ENCODE peak calls at places on chromosomes 11 and 22, in six cellular contexts. V, E, I, C, S and X are unnamed samples.

GRCh38 chr11:121415861-121416260 is 36.3 kb upstream of the SORL1 start:
- DNase-seq in C (no peak), I (no peak), V (peak; percentile 48), E (no peak), S (no peak), X (no peak)

GRCh38 chr11:130873766-130874165 is 42.5 kb downstream of the SNX19 start:
- DNase-seq in I (no peak), E (no peak), C (peak; percentile 82), V (peak; percentile 83), S (no peak), X (peak; percentile 32)

GRCh38 chr11:125378596-125378995 is 117.5 kb downstream of the FEZ1 start:
- DNase-seq in V (no peak), S (no peak), C (no peak), E (peak; percentile 94), I (no peak), X (no peak)

GRCh38 chr11:1559103-1559951 is 12.7 kb downstream of the DUSP8 start:
- DNase-seq in S (peak; percentile 98), V (no peak), E (peak; percentile 83), C (peak; percentile 96), I (peak; percentile 97), X (peak; percentile 90)

GRCh38 chr11:19243143-19243542 is 2.4 kb upstream of the E2F8 start:
- DNase-seq in E (no peak), I (no peak), V (no peak), C (no peak), S (no peak), X (no peak)

GRCh38 chr22:39913886-39914285 is 13.0 kb downstream of the GRAP2 start:
- DNase-seq in E (no peak), S (no peak), I (no peak), V (no peak), C (no peak), X (no peak)

GRCh38 chr22:39216143-39216490 is 28.7 kb downstream of the PDGFB start:
- DNase-seq in E (no peak), C (no peak), V (no peak), I (no peak), S (no peak), X (no peak)

GRCh38 chr11:134634897-134635831 is 223.1 kb upstream of the B3GAT1 start:
- DNase-seq in C (no peak), V (no peak), I (no peak), S (no peak), E (peak; percentile 53), X (no peak)

GRCh38 chr11:63567044-63567840 is 4.1 kb upstream of the PLAAT2 start:
- DNase-seq in I (no peak), E (peak; percentile 91), V (peak; percentile 91), C (peak; percentile 82), S (no peak), X (peak; percentile 49)

GRCh38 chr11:108933630-108934029 is 268.8 kb downstream of the DDX10 start:
- DNase-seq in S (no peak), I (no peak), E (no peak), C (peak; percentile 61), V (peak; percentile 64), X (peak; percentile 50)

GRCh38 chr22:40263191-40263590 is 83.1 kb upstream of the ADSL start:
- DNase-seq in C (no peak), I (no peak), E (peak; percentile 18), V (no peak), S (no peak), X (no peak)

GRCh38 chr11:844693-845644 is 2.3 kb downstream of the TSPAN4 start:
- DNase-seq in I (no peak), E (peak; percentile 95), V (peak; percentile 94), C (peak; percentile 91), S (peak; percentile 90), X (peak; percentile 95)

GRCh38 chr22:38706101-38706884 is 549 bp downstream of the GTPBP1 start:
- DNase-seq in C (peak; percentile 37), E (peak; percentile 71), I (peak; percentile 58), V (peak; percentile 29), S (peak; percentile 77), X (peak; percentile 34)

GRCh38 chr11:106353031-106353430 is 275.6 kb downstream of the AASDHPPT start:
- DNase-seq in S (no peak), C (no peak), E (no peak), V (no peak), I (no peak), X (no peak)

GRCh38 chr11:57343825-57344224 is 5.7 kb downstream of the P2RX3 start:
- DNase-seq in S (no peak), E (no peak), C (no peak), V (no peak), I (no peak), X (no peak)

GRCh38 chr22:29704528-29705285 is 15.1 kb upstream of the CABP7 start:
- DNase-seq in C (peak; percentile 28), V (peak; percentile 30), S (no peak), E (peak; percentile 64), I (peak; percentile 55), X (peak; percentile 23)

GRCh38 chr11:109196016-109196415 is 226.0 kb upstream of the C11orf87 start:
- DNase-seq in S (no peak), C (no peak), V (no peak), I (no peak), E (no peak), X (peak; percentile 8)

GRCh38 chr11:3873712-3874349 is 18.4 kb downstream of the STIM1 start:
- DNase-seq in C (no peak), S (no peak), I (no peak), V (no peak), E (no peak), X (no peak)

GRCh38 chr22:19568337-19569311 is 44.4 kb upstream of the CLDN5 start:
- DNase-seq in C (peak; percentile 94), E (no peak), I (no peak), V (peak; percentile 95), S (no peak), X (peak; percentile 94)

GRCh38 chr11:2513441-2513840 is 68.6 kb downstream of the KCNQ1 start:
- DNase-seq in C (no peak), S (no peak), E (no peak), I (no peak), V (no peak), X (no peak)

GRCh38 chr22:39184586-39185577 is 32.4 kb upstream of the CBX7 start:
- DNase-seq in I (no peak), V (no peak), E (no peak), C (no peak), S (no peak), X (peak; percentile 80)